ENCODE peak calls at places on chromosomes 1 and 21, in four cellular contexts. B, Z, H and M are unnamed samples.

GRCh38 chr1:87598429-87598828 is 269.7 kb downstream of the LMO4 start:
- DNase-seq in B (no peak), Z (no peak), H (no peak), M (no peak)

GRCh38 chr1:238104752-238105151 is 214.0 kb upstream of the ZP4 start:
- DNase-seq in B (no peak), Z (no peak), H (no peak), M (no peak)

GRCh38 chr1:222048030-222048632 is 306.2 kb upstream of the DUSP10 start:
- DNase-seq in B (peak; percentile 81), Z (no peak), H (no peak), M (peak; percentile 91)

GRCh38 chr1:243421784-243422183 is 165.9 kb downstream of the SDCCAG8 start:
- DNase-seq in B (peak; percentile 87), Z (peak; percentile 85), H (no peak), M (peak; percentile 87)

GRCh38 chr21:41671859-41672542 is 94.9 kb downstream of the RIPK4 start:
- DNase-seq in B (no peak), Z (no peak), H (peak; percentile 37), M (no peak)

GRCh38 chr1:67679691-67680090 is 5.3 kb upstream of the GADD45A start:
- DNase-seq in B (peak; percentile 70), Z (no peak), H (no peak), M (peak; percentile 74)

GRCh38 chr1:176033879-176034278 is 173.2 kb downstream of the COP1 start:
- DNase-seq in B (no peak), Z (no peak), H (no peak), M (peak; percentile 5)

GRCh38 chr1:183585038-183585437 is 5.2 kb downstream of the NCF2 start:
- DNase-seq in B (no peak), Z (no peak), H (no peak), M (no peak)

GRCh38 chr1:3907621-3908165 is 7.6 kb upstream of the C1orf174 start:
- DNase-seq in B (no peak), Z (no peak), H (no peak), M (no peak)

GRCh38 chr1:95117207-95118018 is at the start of gene TLCD4:
- DNase-seq in B (peak; percentile 74), Z (peak; percentile 3), H (peak; percentile 81), M (no peak)

GRCh38 chr1:231985624-231986023 is 359.0 kb downstream of the DISC1 start:
- DNase-seq in B (no peak), Z (no peak), H (no peak), M (no peak)

GRCh38 chr1:78491311-78492071 is 717 bp downstream of the PTGFR start:
- DNase-seq in B (peak; percentile 91), Z (no peak), H (peak; percentile 59), M (peak; percentile 64)

GRCh38 chr1:205663286-205663994 is 16.9 kb downstream of the SLC45A3 start:
- DNase-seq in B (no peak), Z (no peak), H (no peak), M (no peak)

GRCh38 chr1:40270152-40270834 is 12.3 kb downstream of the ZMPSTE24 start:
- DNase-seq in B (peak; percentile 80), Z (no peak), H (no peak), M (peak; percentile 65)

GRCh38 chr1:198443374-198444233 is 96.9 kb downstream of the ATP6V1G3 start:
- DNase-seq in B (peak; percentile 95), Z (no peak), H (no peak), M (peak; percentile 99)

GRCh38 chr21:37281993-37282392 is 14.9 kb upstream of the VPS26C start:
- DNase-seq in B (no peak), Z (no peak), H (no peak), M (no peak)

GRCh38 chr1:143736562-143736961 is 235.2 kb downstream of the FAM72C start:
- DNase-seq in B (no peak), Z (no peak), H (no peak), M (no peak)

GRCh38 chr1:199735660-199736059 is 291.9 kb upstream of the NR5A2 start:
- DNase-seq in B (no peak), Z (no peak), H (no peak), M (no peak)

GRCh38 chr21:34535886-34536285 is 23.9 kb upstream of the KCNE1 start:
- DNase-seq in B (no peak), Z (no peak), H (no peak), M (peak; percentile 36)

GRCh38 chr1:36924282-36924791 is 110.0 kb downstream of the GRIK3 start:
- DNase-seq in B (peak; percentile 28), Z (peak; percentile 36), H (peak; percentile 61), M (peak; percentile 3)

GRCh38 chr1:17648457-17649145 is 106.5 kb upstream of the ACTL8 start:
- DNase-seq in B (peak; percentile 22), Z (no peak), H (no peak), M (no peak)

GRCh38 chr1:1013105-1013921 is at the start of gene ISG15:
- DNase-seq in B (peak; percentile 90), Z (peak; percentile 90), H (peak; percentile 97), M (peak; percentile 62)

GRCh38 chr1:1318131-1318652 is 6.3 kb downstream of the INTS11 start:
- DNase-seq in B (peak; percentile 89), Z (no peak), H (peak; percentile 89), M (peak; percentile 88)

GRCh38 chr1:4305526-4306301 is 348.7 kb upstream of the AJAP1 start:
- DNase-seq in B (no peak), Z (no peak), H (no peak), M (no peak)

GRCh38 chr21:31929548-31929947 is 56.7 kb downstream of the HUNK start:
- DNase-seq in B (no peak), Z (no peak), H (no peak), M (no peak)

GRCh38 chr1:2413495-2414296 is 1.3 kb upstream of the PEX10 start:
- DNase-seq in B (peak; percentile 26), Z (peak; percentile 22), H (peak; percentile 51), M (no peak)